ENCODE peak calls at places on chromosomes 7 and 10, in five cellular contexts. One of them, this sample, is unnamed.

GRCh38 chr10:93147281-93147680 is 73.6 kb downstream of the CYP26A1 start:
- DNase-seq in BE2C: no peak
- DNase-seq in cardiac fibroblast: no peak
- DNase-seq in uterus: no peak
- DNase-seq in transverse colon: no peak
- DNase-seq in this sample: no peak

GRCh38 chr10:110006358-110007170 is 1.2 kb upstream of the ADD3 start:
- DNase-seq in BE2C: peak
- DNase-seq in cardiac fibroblast: peak
- DNase-seq in uterus: peak
- DNase-seq in transverse colon: peak
- DNase-seq in this sample: peak

GRCh38 chr10:17217661-17218306 is 10.3 kb upstream of the VIM start:
- DNase-seq in BE2C: no peak
- DNase-seq in cardiac fibroblast: peak
- DNase-seq in uterus: no peak
- DNase-seq in transverse colon: no peak
- DNase-seq in this sample: no peak

GRCh38 chr10:132110091-132110490 is 44.3 kb downstream of the JAKMIP3 start:
- DNase-seq in BE2C: no peak
- DNase-seq in cardiac fibroblast: no peak
- DNase-seq in uterus: peak
- DNase-seq in transverse colon: no peak
- DNase-seq in this sample: no peak

GRCh38 chr7:93146036-93146435 is 2.1 kb downstream of the SAMD9L start:
- DNase-seq in BE2C: no peak
- DNase-seq in cardiac fibroblast: no peak
- DNase-seq in uterus: no peak
- DNase-seq in transverse colon: no peak
- DNase-seq in this sample: no peak

GRCh38 chr10:84352251-84352842 is 24.0 kb downstream of the CCSER2 start:
- DNase-seq in BE2C: peak
- DNase-seq in cardiac fibroblast: peak
- DNase-seq in uterus: no peak
- DNase-seq in transverse colon: peak
- DNase-seq in this sample: peak

GRCh38 chr10:71998840-71999194 is 34.6 kb downstream of the CHST3 start:
- DNase-seq in BE2C: peak
- DNase-seq in cardiac fibroblast: peak
- DNase-seq in uterus: peak
- DNase-seq in transverse colon: peak
- DNase-seq in this sample: peak

GRCh38 chr7:122674502-122674901 is 24.4 kb downstream of the RNF133 start:
- DNase-seq in BE2C: no peak
- DNase-seq in cardiac fibroblast: peak
- DNase-seq in uterus: no peak
- DNase-seq in transverse colon: no peak
- DNase-seq in this sample: peak

GRCh38 chr7:77538186-77538907 is 1.3 kb downstream of the PTPN12 start:
- DNase-seq in BE2C: peak
- DNase-seq in cardiac fibroblast: peak
- DNase-seq in uterus: peak
- DNase-seq in transverse colon: peak
- DNase-seq in this sample: peak

GRCh38 chr7:105354383-105354782 is 34.3 kb downstream of the SRPK2 start:
- DNase-seq in BE2C: no peak
- DNase-seq in cardiac fibroblast: no peak
- DNase-seq in uterus: no peak
- DNase-seq in transverse colon: no peak
- DNase-seq in this sample: no peak

DNA sequence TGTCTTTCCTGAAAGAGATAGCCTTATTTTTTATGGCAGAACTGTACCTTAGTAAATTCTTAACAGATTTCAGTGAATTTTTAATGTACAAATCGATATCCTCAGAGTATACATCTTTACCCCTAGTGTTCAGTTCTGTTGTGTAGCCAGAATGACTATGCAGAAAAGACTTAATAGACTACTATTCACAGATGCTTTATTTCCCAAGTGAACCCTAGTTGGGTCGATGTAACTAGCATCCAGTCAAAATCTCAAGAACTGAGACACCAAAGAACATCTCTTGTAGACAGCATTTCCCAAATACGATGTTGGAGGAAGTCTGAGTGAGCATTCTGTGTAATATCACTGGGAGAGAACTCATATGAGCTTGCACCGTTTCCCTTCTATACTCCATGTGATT is 1.5 kb downstream of the AKR1C3 start:
- DNase-seq in BE2C: no peak
- DNase-seq in cardiac fibroblast: peak
- DNase-seq in uterus: no peak
- DNase-seq in transverse colon: no peak
- DNase-seq in this sample: peak
- H3K4me3 ChIP-seq in BE2C: no peak
- H3K4me3 ChIP-seq in cardiac fibroblast: peak
- H3K4me3 ChIP-seq in uterus: no peak
- H3K4me3 ChIP-seq in transverse colon: peak
- H3K4me3 ChIP-seq in this sample: peak

GRCh38 chr10:44198780-44199097 is 186.2 kb downstream of the CXCL12 start:
- DNase-seq in BE2C: no peak
- DNase-seq in cardiac fibroblast: peak
- DNase-seq in uterus: no peak
- DNase-seq in transverse colon: no peak
- DNase-seq in this sample: no peak

GRCh38 chr10:44197646-44198045 is 187.3 kb downstream of the CXCL12 start:
- DNase-seq in BE2C: no peak
- DNase-seq in cardiac fibroblast: no peak
- DNase-seq in uterus: no peak
- DNase-seq in transverse colon: no peak
- DNase-seq in this sample: no peak

GRCh38 chr10:44199991-44200655 is 184.8 kb downstream of the CXCL12 start:
- DNase-seq in BE2C: no peak
- DNase-seq in cardiac fibroblast: no peak
- DNase-seq in uterus: no peak
- DNase-seq in transverse colon: no peak
- DNase-seq in this sample: no peak

GRCh38 chr10:44199267-44199666 is 185.6 kb downstream of the CXCL12 start:
- DNase-seq in BE2C: no peak
- DNase-seq in cardiac fibroblast: no peak
- DNase-seq in uterus: no peak
- DNase-seq in transverse colon: no peak
- DNase-seq in this sample: no peak

GRCh38 chr10:44198096-44198779 is 186.7 kb downstream of the CXCL12 start:
- DNase-seq in BE2C: no peak
- DNase-seq in cardiac fibroblast: no peak
- DNase-seq in uterus: no peak
- DNase-seq in transverse colon: no peak
- DNase-seq in this sample: peak
- TF ChIP-seq CTCF in BE2C: no peak
- TF ChIP-seq CTCF in cardiac fibroblast: no peak
- TF ChIP-seq CTCF in uterus: no peak
- TF ChIP-seq CTCF in transverse colon: no peak
- TF ChIP-seq CTCF in this sample: no peak

DNA sequence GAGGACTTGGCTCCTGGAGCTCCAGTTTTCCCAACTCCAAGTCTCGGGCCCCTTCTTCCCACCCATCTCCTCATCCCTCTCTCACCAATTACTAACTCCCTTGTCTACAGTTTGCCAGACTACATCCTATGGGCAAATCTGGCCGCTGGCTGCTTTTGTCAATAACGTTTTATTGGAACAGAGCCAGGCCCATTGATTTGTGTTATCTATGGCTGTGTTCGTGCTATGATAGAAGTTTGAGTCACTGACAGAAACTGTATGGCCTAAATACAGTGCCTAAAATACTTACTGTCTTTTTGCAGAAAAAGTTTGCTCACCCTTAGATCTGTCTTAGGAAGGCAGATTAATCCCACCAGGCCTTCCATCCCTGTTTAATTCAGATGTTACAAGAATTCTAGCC is 71.3 kb downstream of the PIP4K2A start:
- DNase-seq in BE2C: no peak
- DNase-seq in cardiac fibroblast: no peak
- DNase-seq in uterus: no peak
- DNase-seq in transverse colon: no peak
- DNase-seq in this sample: no peak
- H3K4me3 ChIP-seq in BE2C: no peak
- H3K4me3 ChIP-seq in cardiac fibroblast: no peak
- H3K4me3 ChIP-seq in uterus: no peak
- H3K4me3 ChIP-seq in transverse colon: no peak
- H3K4me3 ChIP-seq in this sample: no peak

GRCh38 chr7:95481768-95482167 is 4.0 kb upstream of the ASB4 start:
- DNase-seq in BE2C: no peak
- DNase-seq in cardiac fibroblast: no peak
- DNase-seq in uterus: no peak
- DNase-seq in transverse colon: no peak
- DNase-seq in this sample: no peak

GRCh38 chr7:95476904-95477594 is 8.7 kb upstream of the ASB4 start:
- DNase-seq in BE2C: peak
- DNase-seq in cardiac fibroblast: peak
- DNase-seq in uterus: peak
- DNase-seq in transverse colon: peak
- DNase-seq in this sample: peak

GRCh38 chr7:95476072-95476845 is 9.5 kb upstream of the ASB4 start:
- DNase-seq in BE2C: no peak
- DNase-seq in cardiac fibroblast: peak
- DNase-seq in uterus: no peak
- DNase-seq in transverse colon: no peak
- DNase-seq in this sample: peak

GRCh38 chr7:95479992-95480624 is 5.6 kb upstream of the ASB4 start:
- DNase-seq in BE2C: no peak
- DNase-seq in cardiac fibroblast: no peak
- DNase-seq in uterus: no peak
- DNase-seq in transverse colon: no peak
- DNase-seq in this sample: no peak

GRCh38 chr7:95478139-95479037 is 7.4 kb upstream of the ASB4 start:
- DNase-seq in BE2C: peak
- DNase-seq in cardiac fibroblast: peak
- DNase-seq in uterus: no peak
- DNase-seq in transverse colon: peak
- DNase-seq in this sample: peak
- TF ChIP-seq CTCF in BE2C: peak
- TF ChIP-seq CTCF in cardiac fibroblast: peak
- TF ChIP-seq CTCF in uterus: no peak
- TF ChIP-seq CTCF in transverse colon: peak
- TF ChIP-seq CTCF in this sample: peak

GRCh38 chr10:70474780-70475179 is 3.8 kb upstream of the PALD1 start:
- DNase-seq in BE2C: no peak
- DNase-seq in cardiac fibroblast: no peak
- DNase-seq in uterus: no peak
- DNase-seq in transverse colon: no peak
- DNase-seq in this sample: no peak

GRCh38 chr10:70472799-70473452 is 5.6 kb upstream of the PALD1 start:
- DNase-seq in BE2C: no peak
- DNase-seq in cardiac fibroblast: no peak
- DNase-seq in uterus: no peak
- DNase-seq in transverse colon: no peak
- DNase-seq in this sample: no peak

GRCh38 chr10:70476249-70477035 is 2.1 kb upstream of the PALD1 start:
- DNase-seq in BE2C: no peak
- DNase-seq in cardiac fibroblast: no peak
- DNase-seq in uterus: no peak
- DNase-seq in transverse colon: no peak
- DNase-seq in this sample: no peak

GRCh38 chr10:70477661-70478162 is 855 bp upstream of the PALD1 start:
- DNase-seq in BE2C: peak
- DNase-seq in cardiac fibroblast: no peak
- DNase-seq in uterus: peak
- DNase-seq in transverse colon: peak
- DNase-seq in this sample: peak

GRCh38 chr10:70475661-70476060 is 2.9 kb upstream of the PALD1 start:
- DNase-seq in BE2C: no peak
- DNase-seq in cardiac fibroblast: peak
- DNase-seq in uterus: no peak
- DNase-seq in transverse colon: no peak
- DNase-seq in this sample: no peak
- H3K4me3 ChIP-seq in BE2C: no peak
- H3K4me3 ChIP-seq in cardiac fibroblast: no peak
- H3K4me3 ChIP-seq in uterus: no peak
- H3K4me3 ChIP-seq in transverse colon: no peak
- H3K4me3 ChIP-seq in this sample: no peak

DNA sequence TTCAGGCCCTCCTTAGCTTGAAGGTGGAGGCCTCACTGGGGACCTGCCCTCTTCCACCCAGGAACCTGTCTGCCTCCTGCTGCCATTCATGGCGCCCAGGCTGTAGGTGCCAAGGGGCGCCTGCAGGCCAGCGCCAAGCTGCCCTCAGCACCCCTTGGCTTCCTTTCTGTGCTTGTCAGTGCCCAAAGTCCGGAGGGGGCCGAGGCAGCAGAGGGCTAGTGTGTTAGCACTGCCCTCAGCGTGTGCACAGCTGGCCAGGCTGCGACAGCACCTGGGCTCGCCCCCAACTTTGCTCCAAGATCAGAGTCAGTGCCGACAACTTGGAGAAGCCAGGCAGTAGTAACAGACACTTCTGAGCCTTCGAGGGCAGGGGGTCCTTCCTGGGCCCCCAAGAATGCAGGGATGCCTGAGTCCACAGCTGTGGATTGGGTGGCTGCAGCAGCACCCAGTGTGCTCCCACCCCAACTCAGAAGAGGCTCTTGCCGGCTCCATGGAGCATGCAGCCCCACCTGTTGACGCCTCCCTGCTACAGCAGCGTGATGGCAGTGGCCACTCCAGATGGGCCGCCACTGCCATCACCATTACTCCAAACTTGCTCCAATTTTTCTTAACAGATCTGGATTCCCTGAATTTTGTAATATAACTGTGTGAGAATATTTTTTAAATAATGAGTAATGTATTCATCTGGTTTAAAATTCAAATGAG is 41.7 kb downstream of the CACUL1 start:
- DNase-seq in BE2C: peak
- DNase-seq in cardiac fibroblast: no peak
- DNase-seq in uterus: no peak
- DNase-seq in transverse colon: no peak
- DNase-seq in this sample: no peak
- TF ChIP-seq CTCF in BE2C: peak
- TF ChIP-seq CTCF in cardiac fibroblast: peak
- TF ChIP-seq CTCF in uterus: no peak
- TF ChIP-seq CTCF in transverse colon: no peak
- TF ChIP-seq CTCF in this sample: peak

GRCh38 chr7:100942038-100942774 is 7.1 kb upstream of the MUC3A start:
- DNase-seq in BE2C: no peak
- DNase-seq in cardiac fibroblast: no peak
- DNase-seq in uterus: no peak
- DNase-seq in transverse colon: peak
- DNase-seq in this sample: no peak
- H3K4me3 ChIP-seq in BE2C: no peak
- H3K4me3 ChIP-seq in cardiac fibroblast: no peak
- H3K4me3 ChIP-seq in uterus: no peak
- H3K4me3 ChIP-seq in transverse colon: no peak
- H3K4me3 ChIP-seq in this sample: no peak

This sample was measured in choroid plexus epithelial cell.